ENCODE peak calls at places on chromosomes 3 and 15, in four cellular contexts. T is NT2/D1, F is HepG2, U is HEK293T. N is an unnamed sample.

GRCh38 chr15:66006986-66007385 is 137.7 kb downstream of the RAB11A start:
- DNase-seq in U (no peak), T (no peak), F (no peak), N (no peak)

GRCh38 chr3:51620543-51620942 is 50.5 kb upstream of the TEX264 start:
- DNase-seq in U (no peak), F (peak; percentile 25), T (no peak), N (no peak)

GRCh38 chr15:39255760-39256159 is 325.1 kb upstream of the THBS1 start:
- DNase-seq in F (no peak), T (no peak), U (no peak), N (no peak)

GRCh38 chr3:140244893-140245292 is 309.9 kb downstream of the CLSTN2 start:
- DNase-seq in F (no peak), T (no peak), U (no peak), N (no peak)

GRCh38 chr15:74316116-74316515 is 51.3 kb downstream of the CYP11A1 start:
- DNase-seq in F (no peak), U (no peak), T (no peak), N (no peak)

GRCh38 chr15:58957101-58957973 is 23.9 kb upstream of the SLTM start:
- DNase-seq in F (peak; percentile 69), T (peak; percentile 60), U (peak; percentile 53), N (no peak)

GRCh38 chr3:30007668-30008067 is 598.7 kb upstream of the TGFBR2 start:
- DNase-seq in T (no peak), U (no peak), F (no peak), N (no peak)

GRCh38 chr15:73004462-73004861 is 47.8 kb upstream of the NEO1 start:
- DNase-seq in F (no peak), T (no peak), U (no peak), N (no peak)

GRCh38 chr3:171878441-171879225 is 35.5 kb downstream of the TMEM212 start:
- DNase-seq in U (peak; percentile 40), T (no peak), F (peak; percentile 33), N (no peak)

GRCh38 chr15:89802986-89803820 is 11.4 kb downstream of the ANPEP start:
- DNase-seq in U (no peak), T (no peak), F (no peak), N (no peak)

GRCh38 chr3:42693530-42693930 is 8.2 kb downstream of the KLHL40 start:
- DNase-seq in T (no peak), F (no peak), U (no peak), N (no peak)

GRCh38 chr15:28098766-28099554 is at the start of gene OCA2:
- DNase-seq in F (peak; percentile 51), T (no peak), U (peak; percentile 79), N (no peak)

GRCh38 chr3:53113293-53114010 is 16.8 kb downstream of the RFT1 start:
- DNase-seq in F (no peak), U (no peak), T (no peak), N (no peak)

GRCh38 chr3:118991775-118992174 is 42.9 kb downstream of the IGSF11 start:
- DNase-seq in F (no peak), U (no peak), T (no peak), N (no peak)

GRCh38 chr3:76566211-76566534 is 473.7 kb upstream of the ROBO2 start:
- DNase-seq in F (no peak), T (no peak), U (no peak), N (no peak)

GRCh38 chr3:180979949-180980348 is 9.6 kb downstream of the DNAJC19 start:
- DNase-seq in F (no peak), T (no peak), U (no peak), N (no peak)

GRCh38 chr3:54176106-54176505 is 53.8 kb downstream of the CACNA2D3 start:
- DNase-seq in F (no peak), T (no peak), U (no peak), N (no peak)

GRCh38 chr3:159077860-159078259 is 276.0 kb downstream of the MFSD1 start:
- DNase-seq in T (no peak), F (no peak), U (no peak), N (no peak)

GRCh38 chr3:159080236-159080635 is 278.4 kb downstream of the MFSD1 start:
- DNase-seq in U (no peak), F (no peak), T (no peak), N (no peak)

GRCh38 chr3:159082514-159082913 is 280.7 kb downstream of the MFSD1 start:
- DNase-seq in T (no peak), U (no peak), F (no peak), N (no peak)

GRCh38 chr3:159075302-159075701 is 273.4 kb downstream of the MFSD1 start:
- DNase-seq in F (no peak), U (no peak), T (no peak), N (no peak)

GRCh38 chr3:159080821-159081220 is 279.0 kb downstream of the MFSD1 start:
- DNase-seq in U (no peak), T (no peak), F (no peak), N (no peak)
- TF ChIP-seq SUZ12 in U (no peak), T (no peak), F (no peak), N (no peak)

DNA sequence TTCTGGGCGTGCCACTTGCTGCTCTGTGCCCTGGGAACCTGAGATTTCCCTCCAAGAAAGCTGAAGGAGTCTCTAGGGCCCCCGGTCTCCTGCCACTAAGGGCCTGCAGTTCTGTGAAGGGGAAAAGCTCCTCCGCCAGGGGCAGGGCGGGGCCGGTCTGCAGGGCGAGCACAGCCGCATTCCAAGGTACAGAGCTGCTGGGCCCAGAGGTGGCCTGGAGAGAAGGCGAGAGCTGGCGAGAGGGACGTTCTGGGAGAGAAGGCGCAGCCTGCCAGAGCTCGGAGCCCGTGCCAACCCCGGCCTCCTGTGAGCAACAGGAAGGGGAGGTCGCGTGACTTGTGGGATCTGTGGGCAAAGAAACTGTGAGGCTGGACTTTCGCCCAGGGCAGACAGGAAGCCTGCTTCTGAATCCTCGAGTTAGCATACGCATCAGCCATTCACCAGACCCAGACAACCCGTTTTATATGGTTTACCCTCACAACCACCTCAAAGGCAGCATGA is 500.4 kb downstream of the SHQ1 start:
- DNase-seq in U (no peak), F (no peak), T (no peak), N (peak; percentile 50)
- TF ChIP-seq SUZ12 in U (no peak), F (no peak), T (no peak), N (no peak)

GRCh38 chr3:55180936-55181535 is 253.2 kb upstream of the LRTM1 start:
- DNase-seq in U (peak; percentile 38), F (peak; percentile 11), T (no peak), N (no peak)
- TF ChIP-seq SUZ12 in U (no peak), F (no peak), T (no peak), N (no peak)

DNA sequence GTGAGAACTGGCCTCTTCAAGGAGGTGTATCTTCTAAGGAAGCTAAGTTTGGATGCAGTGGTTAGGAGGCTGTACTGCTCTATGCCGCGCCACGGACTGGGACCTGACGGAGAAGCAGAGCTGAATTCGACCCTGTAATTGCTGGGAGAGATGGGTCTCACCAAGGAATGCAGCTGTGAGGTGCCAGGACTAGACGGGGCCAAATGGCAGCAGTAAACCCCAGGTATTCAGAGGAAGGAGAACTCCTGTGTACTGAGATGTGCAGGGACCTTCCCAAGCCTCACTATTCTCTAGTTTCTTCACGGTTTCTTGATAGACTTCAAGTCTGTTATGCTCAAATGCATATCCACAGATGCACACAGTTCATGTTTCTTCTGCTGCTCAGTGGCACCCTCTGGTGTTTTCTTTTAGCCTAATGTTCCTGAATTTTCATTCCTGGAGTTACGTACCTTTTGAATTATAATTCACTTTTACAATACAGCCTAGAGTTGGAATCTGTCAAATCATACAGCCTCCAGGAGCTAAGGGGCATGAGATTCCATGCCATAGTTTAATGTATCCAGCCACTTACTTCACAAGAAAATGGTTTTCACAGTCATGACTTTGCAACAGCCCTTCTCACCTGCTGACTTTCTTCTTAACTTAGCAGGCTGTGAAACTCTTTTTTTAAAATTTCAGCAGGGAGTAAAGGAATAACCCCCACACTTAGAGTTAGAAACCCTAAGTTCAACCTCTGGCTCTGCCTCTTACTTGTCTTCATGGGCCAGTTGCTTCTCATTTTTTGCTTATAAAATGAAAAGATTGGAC is 61.8 kb downstream of the GLDN start:
- DNase-seq in T (no peak), U (peak; percentile 27), F (peak; percentile 15), N (no peak)
- TF ChIP-seq SUZ12 in T (no peak), U (no peak), F (no peak), N (no peak)

GRCh38 chr3:156252656-156253055 is 132.3 kb downstream of the KCNAB1 start:
- DNase-seq in F (no peak), T (no peak), U (no peak), N (no peak)
- TF ChIP-seq SUZ12 in F (no peak), T (no peak), U (no peak), N (no peak)

GRCh38 chr3:46483799-46484198 is 14.0 kb upstream of the RTP3 start:
- DNase-seq in U (no peak), F (no peak), T (no peak), N (no peak)
- TF ChIP-seq SUZ12 in U (no peak), F (no peak), T (no peak), N (no peak)

GRCh38 chr15:29859981-29860745 is 37.9 kb upstream of the TJP1 start:
- DNase-seq in U (no peak), T (no peak), F (no peak), N (no peak)
- TF ChIP-seq SUZ12 in U (no peak), T (no peak), F (no peak), N (no peak)

GRCh38 chr3:103437850-103438249 is 1003.0 kb downstream of the ZPLD1 start:
- DNase-seq in T (no peak), U (no peak), F (peak; percentile 31), N (no peak)

DNA sequence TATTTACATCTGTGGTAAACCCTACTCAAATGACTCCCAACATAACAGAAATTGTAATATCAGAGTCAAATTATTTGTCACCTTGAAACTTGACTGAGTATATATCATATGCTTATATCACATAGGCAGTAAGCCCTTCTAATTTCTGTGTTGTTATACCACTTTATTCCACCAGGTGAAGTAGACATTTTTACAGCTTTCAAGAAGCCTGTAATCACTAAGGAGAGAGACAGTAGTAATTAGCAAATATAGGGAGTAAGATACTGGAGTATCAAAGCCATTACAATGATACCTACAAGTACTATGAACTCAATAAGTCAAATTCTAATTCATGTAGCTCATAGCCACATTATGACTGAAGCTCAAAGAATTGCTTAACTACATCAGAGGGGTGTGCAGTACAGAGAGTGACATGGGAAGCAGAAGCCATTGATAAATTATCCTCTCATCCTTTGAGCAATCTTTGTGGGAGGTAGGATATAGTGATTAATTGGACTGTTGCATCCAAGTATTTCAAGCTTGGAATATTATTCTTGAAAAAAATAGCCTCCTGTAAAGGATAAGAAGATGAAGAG is 1005.8 kb downstream of the ZPLD1 start:
- DNase-seq in F (no peak), U (no peak), T (no peak), N (no peak)
- TF ChIP-seq SUZ12 in F (no peak), U (no peak), T (no peak), N (no peak)

N was measured in GM12878.